ENCODE peak calls at places on chromosomes 7 and 10, in four cellular contexts. C is stimulated activated CD8-positive, alpha-beta memory T cell treated with anti-CD3 and anti-CD28 coated beads, Interleukin-4, amount 100 ng/mL, for 24 hours; M is GM23338; K is heart left ventricle. A is an unnamed sample.

GRCh38 chr7:78226059-78226658 is 427.6 kb downstream of the PHTF2 start:
- DNase-seq in C (no peak), M (peak; percentile 86), K (peak; percentile 29), A (peak; percentile 37)

GRCh38 chr7:2019693-2020511 is 212.8 kb downstream of the MAD1L1 start:
- DNase-seq in C (peak; percentile 42), M (no peak), K (peak; percentile 86), A (peak; percentile 42)

GRCh38 chr7:131948434-131949053 is 392.1 kb upstream of the PODXL start:
- DNase-seq in C (no peak), M (no peak), K (peak; percentile 48), A (peak; percentile 50)

GRCh38 chr7:33870120-33870519 is 35.2 kb upstream of the BMPER start:
- DNase-seq in C (no peak), M (no peak), K (no peak), A (no peak)

GRCh38 chr10:114100848-114101741 is 57.4 kb downstream of the ADRB1 start:
- DNase-seq in C (no peak), M (peak; percentile 48), K (peak; percentile 39), A (peak; percentile 46)

GRCh38 chr7:14125998-14126397 is 136.5 kb upstream of the ETV1 start:
- DNase-seq in C (no peak), M (peak; percentile 24), K (no peak), A (no peak)

GRCh38 chr7:80665526-80665925 is 27.1 kb downstream of the CD36 start:
- DNase-seq in C (no peak), M (no peak), K (no peak), A (no peak)

GRCh38 chr10:7533657-7534479 is 123.0 kb upstream of the SFMBT2 start:
- DNase-seq in C (no peak), M (no peak), K (no peak), A (no peak)

GRCh38 chr7:115116773-115117715 is 195.2 kb downstream of the MDFIC start:
- DNase-seq in C (no peak), M (no peak), K (no peak), A (no peak)

GRCh38 chr10:24208661-24209420 is at the start of gene KIAA1217:
- DNase-seq in C (no peak), M (peak; percentile 63), K (peak; percentile 66), A (peak; percentile 75)

GRCh38 chr7:11714205-11714604 is 117.8 kb downstream of the THSD7A start:
- DNase-seq in C (no peak), M (no peak), K (no peak), A (no peak)

GRCh38 chr10:75599875-75600648 is 168.6 kb downstream of the LRMDA start:
- DNase-seq in C (no peak), M (peak; percentile 74), K (no peak), A (no peak)

GRCh38 chr10:71178880-71179279 is 33.5 kb upstream of the UNC5B start:
- DNase-seq in C (no peak), M (no peak), K (no peak), A (no peak)

GRCh38 chr7:50631100-50631499 is 65.9 kb upstream of the DDC start:
- DNase-seq in C (no peak), M (no peak), K (no peak), A (no peak)

GRCh38 chr10:29618341-29619171 is 16.2 kb downstream of the SVIL start:
- DNase-seq in C (no peak), M (peak; percentile 18), K (peak; percentile 60), A (peak; percentile 68)

GRCh38 chr7:82945480-82945879 is 217.2 kb downstream of the PCLO start:
- DNase-seq in C (no peak), M (no peak), K (no peak), A (no peak)

GRCh38 chr7:110104243-110104642 is 986.7 kb upstream of the LRRN3 start:
- DNase-seq in C (no peak), M (no peak), K (no peak), A (no peak)

GRCh38 chr10:98074315-98074911 is 44.0 kb upstream of the CRTAC1 start:
- DNase-seq in C (no peak), M (peak; percentile 42), K (no peak), A (peak; percentile 32)